ENCODE peak calls at places on chromosome 12, in ten cellular contexts. G is anterior cingulate cortex; D is 8988T; Z is naive thymus-derived CD8-positive, alpha-beta T cell; X is CD8-positive, alpha-beta memory T cell; S is T-helper 17 cell; E is AG04450; Q is foreskin fibroblast; M is astrocyte of the spinal cord; J is choroid plexus epithelial cell. K is an unnamed sample.

GRCh38 chr12:70576341-70577282 is 60.6 kb downstream of the PTPRB start:
- DNase-seq in D (no peak), X (no peak), Z (peak), G (no peak), J (peak), Q (peak), M (peak), E (peak), S (no peak), K (peak)

GRCh38 chr12:16526693-16527092 is 79.3 kb downstream of the LMO3 start:
- DNase-seq in X (no peak), S (no peak), M (peak), J (peak), G (no peak), Q (peak), Z (no peak), D (no peak), E (peak), K (peak)

GRCh38 chr12:57118711-57119271 is 7.6 kb upstream of the STAT6 start:
- DNase-seq in Z (no peak), M (no peak), Q (peak), X (no peak), G (no peak), J (no peak), D (no peak), E (no peak), S (no peak), K (peak)

GRCh38 chr12:39620664-39621658 is 1.4 kb upstream of the ABCD2 start:
- DNase-seq in Z (peak), D (no peak), G (no peak), E (no peak), S (peak), X (peak), J (no peak), M (peak), Q (no peak), K (no peak)

GRCh38 chr12:109879332-109880048 is 851 bp downstream of the GLTP start:
- DNase-seq in M (no peak), J (peak), Z (peak), X (no peak), E (no peak), G (no peak), D (peak), S (no peak), Q (peak), K (no peak)

GRCh38 chr12:124750787-124751471 is 112.7 kb downstream of the SCARB1 start:
- DNase-seq in S (no peak), G (no peak), M (no peak), J (no peak), X (no peak), Z (peak), Q (no peak), E (no peak), D (peak), K (no peak)

GRCh38 chr12:64083285-64084210 is 138.5 kb downstream of the KICS2 start:
- DNase-seq in G (peak), J (peak), S (no peak), Z (no peak), M (peak), X (no peak), E (peak), D (no peak), Q (peak), K (peak)

GRCh38 chr12:597926-598568 is 65.2 kb downstream of the NINJ2 start:
- DNase-seq in X (no peak), G (no peak), D (no peak), J (no peak), E (no peak), S (no peak), M (no peak), Q (no peak), Z (no peak), K (no peak)

GRCh38 chr12:11978985-11979384 is 91.8 kb upstream of the BCL2L14 start:
- DNase-seq in J (peak), Q (peak), G (no peak), E (no peak), Z (no peak), M (peak), X (no peak), D (no peak), S (no peak), K (no peak)

GRCh38 chr12:52205584-52206308 is 13.9 kb upstream of the KRT80 start:
- DNase-seq in Z (no peak), G (no peak), S (no peak), M (no peak), Q (no peak), X (no peak), D (peak), E (no peak), J (no peak), K (no peak)

GRCh38 chr12:47317182-47317915 is 237.6 kb upstream of the AMIGO2 start:
- DNase-seq in X (no peak), M (no peak), S (no peak), D (no peak), G (no peak), J (no peak), E (no peak), Z (no peak), Q (peak), K (peak)

GRCh38 chr12:109701064-109701463 is 12.6 kb upstream of the FAM222A start:
- DNase-seq in S (no peak), J (no peak), G (no peak), E (no peak), D (no peak), X (no peak), Z (no peak), Q (no peak), M (no peak), K (no peak)

GRCh38 chr12:127888948-127889347 is 378.0 kb upstream of the TMEM132C start:
- DNase-seq in D (no peak), Q (no peak), M (no peak), X (no peak), E (no peak), S (no peak), J (no peak), Z (no peak), G (no peak), K (no peak)

GRCh38 chr12:88994537-88994936 is 357.8 kb downstream of the DUSP6 start:
- DNase-seq in E (no peak), S (no peak), Q (peak), D (no peak), Z (no peak), M (no peak), J (no peak), G (no peak), X (no peak), K (no peak)

GRCh38 chr12:118946256-118946655 is 35.1 kb upstream of the SRRM4 start:
- DNase-seq in S (no peak), X (no peak), Z (no peak), Q (no peak), J (no peak), D (no peak), G (no peak), E (no peak), M (no peak), K (no peak)

GRCh38 chr12:47604474-47604873 is 101.4 kb downstream of the RPAP3 start:
- DNase-seq in E (no peak), Q (no peak), D (no peak), S (no peak), M (no peak), Z (no peak), X (no peak), G (no peak), J (peak), K (no peak)

GRCh38 chr12:82593901-82594396 is 92.8 kb upstream of the TMTC2 start:
- DNase-seq in E (no peak), S (no peak), Q (no peak), X (no peak), M (no peak), G (no peak), J (no peak), D (no peak), Z (no peak), K (no peak)

GRCh38 chr12:123043536-123044001 is 63.1 kb downstream of the ARL6IP4 start:
- DNase-seq in S (peak), G (peak), Q (peak), J (peak), M (peak), D (peak), X (peak), Z (peak), E (peak), K (peak)

GRCh38 chr12:118015944-118016343 is 559 bp upstream of the RFC5 start:
- DNase-seq in S (no peak), G (no peak), J (no peak), M (no peak), E (no peak), X (no peak), Q (no peak), D (no peak), Z (no peak), K (no peak)

GRCh38 chr12:123065666-123066457 is 85.0 kb downstream of the PITPNM2 start:
- DNase-seq in J (no peak), S (no peak), E (no peak), Q (no peak), Z (peak), D (no peak), M (no peak), G (no peak), X (no peak), K (no peak)

GRCh38 chr12:104519190-104519857 is 62.6 kb downstream of the CHST11 start:
- DNase-seq in X (peak), Q (no peak), E (no peak), M (no peak), D (no peak), J (no peak), G (no peak), Z (peak), S (peak), K (no peak)

GRCh38 chr12:1810201-1810930 is 10.0 kb upstream of the LRTM2 start:
- DNase-seq in Q (no peak), M (no peak), Z (no peak), S (no peak), X (no peak), E (no peak), J (peak), D (no peak), G (no peak), K (no peak)

K was measured in HFFc6.